ENCODE peak calls at places on chromosomes 2 and 18, in five cellular contexts. A is coronary artery, L is stomach, C is adrenal gland, O is NCI-H1105. Q is an unnamed sample.

GRCh38 chr2:150469706-150470105 is 17.8 kb downstream of the RND3 start:
- DNase-seq in L (no peak), C (no peak), A (no peak), O (no peak), Q (no peak)

GRCh38 chr2:180240774-180241173 is 233.7 kb upstream of the CWC22 start:
- DNase-seq in A (no peak), O (no peak), C (no peak), L (no peak), Q (no peak)

GRCh38 chr2:128284037-128284441 is 34.6 kb downstream of the HS6ST1 start:
- DNase-seq in O (no peak), C (no peak), A (no peak), L (no peak), Q (no peak)

GRCh38 chr2:75595541-75596395 is 35.0 kb upstream of the EVA1A start:
- DNase-seq in C (no peak), O (no peak), A (no peak), L (no peak), Q (no peak)

GRCh38 chr18:70419526-70419925 is 130.7 kb downstream of the SOCS6 start:
- DNase-seq in L (no peak), O (no peak), C (no peak), A (no peak), Q (no peak)

GRCh38 chr18:23880931-23881330 is 133.6 kb upstream of the TTC39C start:
- DNase-seq in O (no peak), A (no peak), L (no peak), C (no peak), Q (no peak)

GRCh38 chr2:145874466-145874865 is 1354.5 kb upstream of the ZEB2 start:
- DNase-seq in A (no peak), O (no peak), L (no peak), C (peak; percentile 18), Q (no peak)

GRCh38 chr18:63961430-63961980 is 8.4 kb upstream of the SERPINB8 start:
- DNase-seq in L (no peak), O (no peak), A (no peak), C (no peak), Q (no peak)

GRCh38 chr18:77124452-77124922 is 8.1 kb downstream of the MBP start:
- DNase-seq in L (no peak), O (no peak), A (no peak), C (no peak), Q (no peak)

GRCh38 chr2:24228470-24228869 is 53.6 kb downstream of the FAM228A start:
- DNase-seq in L (no peak), A (no peak), O (peak; percentile 11), C (no peak), Q (no peak)

GRCh38 chr2:24121469-24121868 is 1.7 kb downstream of the PFN4 start:
- DNase-seq in A (no peak), O (no peak), C (no peak), L (no peak), Q (no peak)

GRCh38 chr2:174335605-174336402 is 1.1 kb downstream of the SP9 start:
- DNase-seq in O (peak; percentile 41), L (no peak), A (no peak), C (no peak), Q (no peak)

Q was measured in ureter.